ENCODE peak calls at places on chromosome 21, in six cellular contexts. Z, H, M, D, W and B are unnamed samples.

GRCh38 chr21:39313042-39313456 is 383 bp downstream of the BRWD1 start:
- DNase-seq in Z (no peak), H (no peak), M (no peak), D (peak; percentile 68), W (peak; percentile 39), B (no peak)

GRCh38 chr21:36079010-36079649 is 9.3 kb downstream of the CBR1 start:
- DNase-seq in Z (peak; percentile 63), H (peak; percentile 11), M (no peak), D (no peak), W (no peak), B (no peak)

GRCh38 chr21:42125571-42126544 is 54.7 kb downstream of the UMODL1 start:
- DNase-seq in Z (no peak), H (peak; percentile 56), M (peak; percentile 52), D (peak; percentile 11), W (no peak), B (peak; percentile 43)

GRCh38 chr21:42276076-42276475 is 39.1 kb downstream of the TFF3 start:
- DNase-seq in Z (no peak), H (no peak), M (no peak), D (no peak), W (no peak), B (no peak)

GRCh38 chr21:38965910-38966504 is 160.3 kb downstream of the ETS2 start:
- DNase-seq in Z (peak; percentile 80), H (peak; percentile 84), M (peak; percentile 86), D (peak; percentile 87), W (no peak), B (no peak)

GRCh38 chr21:26236281-26236680 is 65.7 kb upstream of the APP start:
- DNase-seq in Z (no peak), H (no peak), M (no peak), D (no peak), W (no peak), B (no peak)

GRCh38 chr21:42229676-42230075 is 10.7 kb downstream of the ABCG1 start:
- DNase-seq in Z (peak; percentile 19), H (no peak), M (no peak), D (no peak), W (no peak), B (no peak)

GRCh38 chr21:31184462-31184861 is 146.2 kb upstream of the KRTAP19-8 start:
- DNase-seq in Z (no peak), H (no peak), M (peak; percentile 46), D (no peak), W (no peak), B (no peak)

GRCh38 chr21:42317826-42318746 is 2.9 kb upstream of the TFF3 start:
- DNase-seq in Z (no peak), H (no peak), M (no peak), D (no peak), W (no peak), B (no peak)

GRCh38 chr21:41507521-41508414 is at the start of gene TMPRSS2:
- DNase-seq in Z (peak; percentile 88), H (no peak), M (peak; percentile 61), D (peak; percentile 93), W (no peak), B (no peak)

GRCh38 chr21:27225142-27225541 is 258.3 kb upstream of the ADAMTS5 start:
- DNase-seq in Z (no peak), H (peak; percentile 41), M (no peak), D (no peak), W (no peak), B (peak; percentile 38)

GRCh38 chr21:36200089-36200561 is 43.5 kb downstream of the DOP1B start:
- DNase-seq in Z (peak; percentile 51), H (no peak), M (no peak), D (no peak), W (no peak), B (no peak)

GRCh38 chr21:44520326-44521300 is 19.4 kb downstream of the KRTAP10-1 start:
- DNase-seq in Z (peak; percentile 37), H (no peak), M (peak; percentile 48), D (no peak), W (no peak), B (no peak)

GRCh38 chr21:32844653-32845443 is 73.3 kb upstream of the PAXBP1 start:
- DNase-seq in Z (no peak), H (peak; percentile 76), M (peak; percentile 16), D (no peak), W (peak; percentile 55), B (peak; percentile 58)

GRCh38 chr21:27581168-27581567 is 614.3 kb upstream of the ADAMTS5 start:
- DNase-seq in Z (no peak), H (no peak), M (no peak), D (no peak), W (peak; percentile 25), B (no peak)

GRCh38 chr21:46096596-46096981 is 1.3 kb upstream of the COL6A2 start:
- DNase-seq in Z (no peak), H (no peak), M (no peak), D (no peak), W (no peak), B (no peak)

GRCh38 chr21:27734146-27734545 is 767.3 kb upstream of the ADAMTS5 start:
- DNase-seq in Z (no peak), H (peak; percentile 72), M (peak; percentile 5), D (no peak), W (no peak), B (peak; percentile 80)

GRCh38 chr21:41897690-41898089 is 18.5 kb upstream of the PRDM15 start:
- DNase-seq in Z (no peak), H (no peak), M (no peak), D (no peak), W (no peak), B (no peak)

GRCh38 chr21:45542242-45542666 is at the start of gene SLC19A1:
- DNase-seq in Z (peak; percentile 85), H (peak; percentile 27), M (peak; percentile 37), D (peak; percentile 79), W (peak; percentile 87), B (peak; percentile 59)

GRCh38 chr21:39048064-39048463 is 135.2 kb downstream of the PSMG1 start:
- DNase-seq in Z (peak; percentile 52), H (peak; percentile 82), M (peak; percentile 99), D (no peak), W (peak; percentile 90), B (peak; percentile 85)

GRCh38 chr21:29521872-29522271 is 223.2 kb downstream of the BACH1 start:
- DNase-seq in Z (no peak), H (no peak), M (no peak), D (no peak), W (no peak), B (no peak)

GRCh38 chr21:41227357-41228005 is 59.5 kb downstream of the BACE2 start:
- DNase-seq in Z (no peak), H (no peak), M (no peak), D (no peak), W (no peak), B (no peak)

GRCh38 chr21:41289431-41289830 is 27.2 kb upstream of the FAM3B start:
- DNase-seq in Z (no peak), H (no peak), M (peak; percentile 49), D (no peak), W (no peak), B (peak; percentile 4)

GRCh38 chr21:25385912-25386474 is 221.3 kb downstream of the MRPL39 start:
- DNase-seq in Z (no peak), H (peak; percentile 52), M (peak; percentile 83), D (no peak), W (peak; percentile 53), B (peak; percentile 83)